ENCODE peak calls at places on chromosomes 2 and 18, in ten cellular contexts. L is right lobe of liver; Q is GM23338; W is psoas muscle; B is CD4-positive, alpha-beta T cell; V is heart left ventricle; J is spleen; O is A673; P is astrocyte; M is uterus. T is an unnamed sample. For H3K27me3, the result is how much of the 10 kb centered on the place peaks cover.

GRCh38 chr18:49055787-49056186 is 105.0 kb upstream of the SMAD7 start:
- DNase-seq in B (no peak), Q (no peak), V (peak), P (peak), L (no peak), J (peak), O (no peak), M (peak), W (peak), T (no peak)

GRCh38 chr2:9251154-9252001 is 44.8 kb downstream of the ASAP2 start:
- DNase-seq in L (no peak), Q (no peak), P (peak), W (peak), M (no peak), O (peak), V (peak), J (no peak), B (no peak), T (no peak)

GRCh38 chr2:227848586-227848985 is 22.8 kb upstream of the DAW1 start:
- DNase-seq in O (no peak), P (no peak), W (no peak), J (no peak), B (no peak), L (no peak), M (no peak), V (no peak), Q (peak), T (no peak)

GRCh38 chr2:24907106-24907505 is 12.9 kb downstream of the ADCY3 start:
- DNase-seq in L (no peak), Q (no peak), O (no peak), B (no peak), M (no peak), V (no peak), W (no peak), P (no peak), J (peak), T (no peak)

GRCh38 chr2:154470386-154470785 is 228.1 kb upstream of the KCNJ3 start:
- DNase-seq in B (no peak), M (no peak), J (no peak), L (no peak), O (no peak), W (no peak), V (no peak), P (no peak), Q (no peak), T (no peak)

GRCh38 chr18:6785001-6785400 is 55.5 kb downstream of the ARHGAP28 start:
- DNase-seq in J (no peak), Q (no peak), V (no peak), O (no peak), P (peak), M (no peak), L (no peak), W (no peak), B (no peak), T (no peak)

GRCh38 chr2:144519934-144520717 is at the start of gene ZEB2:
- DNase-seq in V (peak), W (peak), P (peak), Q (peak), O (peak), M (peak), J (peak), L (no peak), B (no peak), T (peak)

GRCh38 chr2:161947394-161947793 is 126.6 kb downstream of the DPP4 start:
- DNase-seq in P (no peak), Q (no peak), M (no peak), O (no peak), W (no peak), J (no peak), B (no peak), L (no peak), V (no peak), T (no peak)

GRCh38 chr2:72864500-72864899 is 22.7 kb upstream of the SPR start:
- DNase-seq in L (no peak), W (no peak), V (no peak), M (no peak), P (peak), Q (no peak), J (no peak), B (no peak), O (no peak), T (no peak)

GRCh38 chr2:11344956-11345671 is 678 bp upstream of the ROCK2 start:
- DNase-seq in J (no peak), Q (peak), O (no peak), B (peak), L (peak), M (peak), V (peak), W (peak), P (peak), T (peak)

GRCh38 chr2:226712941-226713340 is 86.7 kb downstream of the IRS1 start:
- DNase-seq in V (no peak), W (no peak), O (no peak), L (no peak), B (no peak), J (no peak), P (no peak), M (no peak), Q (no peak), T (no peak)

GRCh38 chr2:226962374-226962773 is 126.5 kb downstream of the RHBDD1 start:
- DNase-seq in L (no peak), Q (no peak), M (no peak), B (no peak), O (no peak), W (no peak), P (no peak), J (no peak), V (no peak), T (no peak)

GRCh38 chr2:171146633-171147032 is 14.1 kb downstream of the TLK1 start:
- DNase-seq in B (no peak), L (no peak), P (no peak), J (no peak), Q (no peak), O (no peak), W (no peak), M (no peak), V (no peak), T (no peak)

GRCh38 chr2:159774370-159774990 is 23.5 kb downstream of the CD302 start:
- DNase-seq in B (no peak), Q (no peak), J (no peak), V (no peak), P (no peak), O (no peak), W (no peak), L (no peak), M (no peak), T (peak)

GRCh38 chr2:180980943-180981898 is 816 bp downstream of the UBE2E3 start:
- DNase-seq in P (peak), V (peak), J (peak), W (peak), Q (peak), O (peak), B (no peak), L (no peak), M (no peak), T (peak)

GRCh38 chr2:96875498-96876035 is 5.7 kb upstream of the SEMA4C start:
- DNase-seq in W (no peak), V (no peak), M (no peak), O (no peak), B (no peak), L (no peak), P (no peak), Q (peak), J (no peak), T (peak)

GRCh38 chr2:167052825-167053224 is 164.5 kb downstream of the XIRP2 start:
- DNase-seq in W (no peak), B (no peak), O (no peak), M (no peak), Q (no peak), V (no peak), P (peak), J (no peak), L (no peak), T (no peak)

GRCh38 chr2:205754924-205755321 is 72.6 kb downstream of the NRP2 start:
- DNase-seq in M (no peak), O (no peak), L (no peak), P (peak), V (no peak), J (no peak), B (no peak), W (no peak), Q (no peak), T (no peak)

GRCh38 chr2:112257575-112257974 is 2.7 kb upstream of the ZC3H8 start:
- DNase-seq in B (no peak), W (no peak), V (no peak), O (no peak), J (no peak), M (no peak), P (peak), Q (no peak), L (no peak), T (no peak)

GRCh38 chr2:220034356-220035121 is 407.1 kb downstream of the SLC4A3 start:
- DNase-seq in V (no peak), Q (no peak), L (no peak), P (peak), O (no peak), B (no peak), J (no peak), M (no peak), W (no peak), T (no peak)

GRCh38 chr2:118580651-118581050 is 266.8 kb downstream of the EN1 start:
- DNase-seq in W (no peak), P (peak), J (no peak), M (no peak), B (no peak), V (no peak), Q (no peak), O (no peak), L (no peak), T (no peak)

GRCh38 chr2:44736270-44736942 is 205.1 kb upstream of the SIX3 start:
- DNase-seq in O (no peak), V (no peak), W (no peak), Q (no peak), B (no peak), M (no peak), P (no peak), J (no peak), L (no peak), T (no peak)

GRCh38 chr2:40028792-40029488 is 249.9 kb upstream of the THUMPD2 start:
- DNase-seq in V (no peak), L (no peak), W (no peak), Q (no peak), J (no peak), B (no peak), M (no peak), P (no peak), O (no peak), T (no peak)

GRCh38 chr2:131584940-131585339 is 57.3 kb downstream of the CCDC74A start:
- DNase-seq in O (no peak), B (no peak), P (no peak), M (no peak), Q (no peak), V (no peak), J (no peak), L (no peak), W (no peak), T (no peak)

GRCh38 chr18:54223568-54224241 is 764 bp downstream of the MBD2 start:
- DNase-seq in V (peak), O (peak), W (peak), B (peak), L (peak), J (peak), P (peak), Q (peak), M (peak), T (peak)

GRCh38 chr2:50225021-50225928 is 806.7 kb downstream of the NRXN1 start:
- DNase-seq in V (no peak), M (no peak), B (no peak), W (no peak), P (no peak), L (no peak), O (no peak), J (no peak), Q (peak), T (no peak)

GRCh38 chr2:128789221-128789620 is 470.6 kb upstream of the HS6ST1 start:
- DNase-seq in V (no peak), O (no peak), P (no peak), M (no peak), B (no peak), J (peak), L (no peak), W (no peak), Q (no peak), T (no peak)

GRCh38 chr2:150663143-150663542 is 175.7 kb upstream of the RND3 start:
- DNase-seq in Q (no peak), P (peak), J (no peak), L (no peak), W (no peak), B (no peak), M (no peak), V (no peak), O (peak), T (no peak)

GRCh38 chr18:44592639-44593038 is 88.0 kb upstream of the SETBP1 start:
- DNase-seq in O (no peak), Q (no peak), V (peak), P (peak), W (no peak), B (no peak), L (no peak), J (no peak), M (no peak), T (no peak)

GRCh38 chr2:143607446-143608110 is 478.4 kb downstream of the ARHGAP15 start:
- DNase-seq in O (peak), L (no peak), P (peak), Q (peak), B (no peak), J (no peak), M (no peak), V (no peak), W (no peak), T (no peak)

GRCh38 chr2:71566271-71566858 is 113.0 kb downstream of the DYSF start:
- DNase-seq in W (no peak), Q (no peak), P (peak), J (no peak), L (no peak), O (no peak), V (no peak), B (no peak), M (no peak), T (no peak)

GRCh38 chr2:121345887-121346286 is 60.9 kb upstream of the TFCP2L1 start:
- DNase-seq in Q (no peak), P (no peak), J (no peak), W (no peak), L (no peak), V (no peak), M (no peak), B (no peak), O (no peak), T (no peak)

GRCh38 chr2:199778655-199779054 is 72.3 kb downstream of the FTCDNL1 start:
- DNase-seq in L (no peak), M (no peak), B (no peak), W (no peak), P (no peak), V (no peak), O (peak), Q (no peak), J (no peak), T (no peak)

GRCh38 chr2:19033240-19033639 is 325.2 kb downstream of the OSR1 start:
- DNase-seq in W (no peak), M (no peak), J (no peak), P (no peak), Q (no peak), L (no peak), V (peak), O (no peak), B (no peak), T (no peak)

GRCh38 chr2:19035238-19035637 is 323.2 kb downstream of the OSR1 start:
- DNase-seq in O (no peak), W (peak), J (no peak), P (peak), L (no peak), V (peak), Q (no peak), B (no peak), M (peak), T (no peak)

GRCh38 chr2:19029655-19030054 is 328.8 kb downstream of the OSR1 start:
- DNase-seq in M (no peak), J (no peak), P (no peak), L (no peak), V (no peak), O (no peak), Q (no peak), W (no peak), B (no peak), T (no peak)

GRCh38 chr2:19028617-19029016 is 329.8 kb downstream of the OSR1 start:
- DNase-seq in P (peak), V (no peak), B (no peak), M (no peak), Q (no peak), L (no peak), J (no peak), W (no peak), O (no peak), T (no peak)

DNA sequence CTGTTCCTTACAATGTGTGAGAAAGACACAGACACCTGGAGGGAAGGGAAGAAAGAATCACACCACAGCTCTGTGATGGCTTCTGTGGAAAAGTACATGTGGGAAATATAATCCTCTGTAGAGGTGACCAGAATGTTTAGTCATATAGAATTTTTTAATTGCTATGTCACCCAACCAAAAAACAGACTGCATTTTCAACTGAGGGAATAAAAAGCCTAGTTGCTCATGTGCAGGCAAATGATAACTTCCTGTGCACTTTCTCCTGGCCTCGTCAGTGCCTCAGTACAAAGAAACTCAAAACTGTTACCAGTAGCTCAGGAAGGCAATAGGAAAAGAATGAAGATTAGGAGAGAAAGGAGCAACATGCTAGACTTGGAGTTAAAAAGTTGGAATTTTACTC is 326.8 kb downstream of the OSR1 start:
- DNase-seq in W (no peak), B (no peak), V (no peak), L (no peak), Q (no peak), O (no peak), P (no peak), J (no peak), M (no peak), T (no peak)
- H3K27me3 ChIP-seq in W (under half), B (under half), V (under half), L (under half), Q (under half), O (under half), P (under half), J (under half), M (under half), T (half or more)

DNA sequence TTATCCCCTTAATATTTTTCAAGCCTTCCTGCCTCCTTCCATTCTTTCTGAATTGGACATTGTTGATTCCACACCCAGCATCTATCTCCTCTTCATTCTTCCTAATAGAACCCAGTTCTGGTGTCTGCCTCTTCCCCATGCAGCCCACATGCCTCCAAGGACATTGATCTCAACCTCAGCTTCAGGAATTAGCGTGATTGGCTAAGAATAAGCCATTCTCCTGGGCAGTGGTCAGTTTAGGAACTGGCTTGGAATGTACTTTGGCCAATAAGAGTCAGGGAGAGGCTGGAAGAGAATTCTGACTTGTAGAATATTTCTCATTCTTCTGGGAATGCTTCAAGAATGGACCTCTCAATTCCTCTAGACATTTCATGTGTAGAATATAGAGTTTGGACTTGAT is 25.9 kb upstream of the GCC2 start:
- DNase-seq in M (no peak), J (no peak), V (no peak), P (no peak), B (no peak), L (no peak), W (no peak), O (no peak), Q (no peak), T (no peak)
- H3K27ac ChIP-seq in M (no peak), J (no peak), V (no peak), P (no peak), B (no peak), L (no peak), W (no peak), O (no peak), Q (no peak), T (no peak)

GRCh38 chr2:240650254-240650965 is 25.1 kb downstream of the GPR35 start:
- DNase-seq in V (no peak), P (no peak), J (no peak), W (peak), O (no peak), L (no peak), Q (no peak), M (no peak), B (no peak), T (no peak)
- H3K27me3 ChIP-seq in V (half or more), P (under half), J (under half), W (under half), O (half or more), L (under half), Q (under half), M (under half), B (under half), T (under half)

GRCh38 chr2:36416370-36417165 is 61.0 kb downstream of the CRIM1 start:
- DNase-seq in O (no peak), J (no peak), V (no peak), P (peak), M (peak), L (no peak), Q (no peak), B (no peak), W (no peak), T (no peak)
- H3K27ac ChIP-seq in O (no peak), J (no peak), V (peak), P (no peak), M (no peak), L (no peak), Q (no peak), B (no peak), W (no peak), T (no peak)

DNA sequence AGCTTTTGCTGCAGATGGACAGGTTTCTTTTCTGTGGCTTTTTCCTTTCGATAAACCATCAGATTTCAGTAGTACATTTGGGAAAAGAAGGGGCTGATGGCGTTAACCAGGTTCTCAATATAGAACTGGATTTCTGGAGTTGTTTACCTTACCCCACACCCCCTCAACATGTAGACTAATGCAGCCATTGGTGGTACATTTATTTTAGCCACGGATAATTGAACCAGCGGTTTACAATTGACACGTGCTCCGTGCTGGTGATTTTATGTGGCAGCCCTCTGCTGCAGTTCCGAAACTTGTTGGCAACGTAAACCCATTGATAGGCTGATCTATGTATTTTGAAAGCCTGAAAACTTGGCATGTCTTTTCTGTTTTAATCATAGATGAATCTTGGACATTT is 5.4 kb downstream of the SOX11 start:
- DNase-seq in L (no peak), M (no peak), O (no peak), B (no peak), J (no peak), V (no peak), P (peak), Q (no peak), W (no peak), T (no peak)
- H3K27me3 ChIP-seq in L (under half), M (half or more), O (under half), B (half or more), J (half or more), V (half or more), P (under half), Q (under half), W (under half), T (under half)

DNA sequence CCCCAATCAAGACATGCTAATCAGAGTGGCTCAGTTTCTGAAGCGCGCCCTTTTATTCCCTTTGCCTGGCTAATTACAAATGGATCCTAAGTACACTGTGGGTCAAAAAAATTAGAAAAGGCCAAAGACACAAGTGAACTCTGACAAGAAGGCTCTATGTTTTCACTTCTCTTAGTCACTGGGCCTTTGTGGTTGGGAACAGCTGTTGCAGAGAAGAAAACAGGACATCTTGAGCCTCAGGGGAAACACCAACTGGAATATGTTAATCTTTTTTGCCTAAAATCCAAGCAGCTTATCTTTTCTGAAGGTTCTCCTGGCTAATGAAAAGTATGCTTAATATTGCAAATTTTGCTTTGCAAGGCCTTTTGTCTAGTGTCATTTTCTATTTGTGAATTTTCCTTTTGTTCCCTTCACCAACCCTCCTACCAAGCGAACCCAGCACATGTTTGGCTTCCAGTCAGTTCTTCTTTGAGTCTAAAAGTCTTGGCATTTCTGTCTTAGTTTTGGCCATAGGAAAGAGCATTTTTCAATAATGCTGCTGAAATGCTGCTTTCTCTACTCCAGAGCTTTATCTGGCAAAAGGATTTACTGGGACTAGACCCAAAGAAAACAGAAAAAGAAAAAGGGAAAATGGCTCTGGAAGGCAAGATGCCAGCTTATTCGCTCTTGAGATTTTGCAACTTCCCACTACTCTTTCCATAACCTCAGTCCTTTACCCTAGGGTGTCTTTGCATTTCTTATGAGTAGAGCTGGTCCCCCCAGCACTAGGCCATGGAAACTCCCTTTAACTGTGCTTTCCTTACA is 440.2 kb upstream of the ST6GAL2 start:
- DNase-seq in B (no peak), V (peak), M (no peak), J (no peak), L (no peak), P (peak), W (no peak), Q (no peak), O (no peak), T (no peak)
- H3K27ac ChIP-seq in B (no peak), V (peak), M (no peak), J (no peak), L (no peak), P (no peak), W (peak), Q (no peak), O (no peak), T (no peak)

T was measured in WERI-Rb-1.